ENCODE peak calls at places on chromosomes 16 and 17, in seven cellular contexts. V, Y, C, P, N, U and Z are unnamed samples.

GRCh38 chr16:14500791-14501190 is 129.3 kb downstream of the PARN start:
- DNase-seq in V (no peak), Y (no peak), C (no peak), P (no peak), N (no peak), U (peak), Z (no peak)

GRCh38 chr17:57708401-57708800 is 36.7 kb downstream of the CCDC182 start:
- DNase-seq in V (no peak), Y (no peak), C (no peak), P (no peak), N (no peak), U (no peak), Z (no peak)

GRCh38 chr17:8222630-8223355 is 12.4 kb upstream of the AURKB start:
- DNase-seq in V (peak), Y (peak), C (peak), P (peak), N (peak), U (peak), Z (peak)

GRCh38 chr17:32803544-32803943 is 73.4 kb downstream of the MYO1D start:
- DNase-seq in V (no peak), Y (no peak), C (no peak), P (no peak), N (no peak), U (peak), Z (no peak)

GRCh38 chr17:66702106-66702936 is 132.6 kb upstream of the CACNG5 start:
- DNase-seq in V (no peak), Y (no peak), C (no peak), P (no peak), N (no peak), U (peak), Z (no peak)

GRCh38 chr16:89393731-89394406 is 96.5 kb downstream of the ANKRD11 start:
- DNase-seq in V (no peak), Y (no peak), C (no peak), P (no peak), N (no peak), U (no peak), Z (no peak)

GRCh38 chr17:79296290-79296689 is 221.7 kb downstream of the ENGASE start:
- DNase-seq in V (no peak), Y (no peak), C (no peak), P (no peak), N (no peak), U (no peak), Z (no peak)

GRCh38 chr17:39235555-39236221 is 9.9 kb upstream of the STAC2 start:
- DNase-seq in V (no peak), Y (peak), C (peak), P (no peak), N (peak), U (peak), Z (no peak)

GRCh38 chr17:72383053-72383847 is 262.4 kb downstream of the SOX9 start:
- DNase-seq in V (no peak), Y (no peak), C (no peak), P (no peak), N (peak), U (peak), Z (no peak)

GRCh38 chr17:32283745-32284207 is 18.1 kb downstream of the RHBDL3 start:
- DNase-seq in V (no peak), Y (no peak), C (no peak), P (no peak), N (no peak), U (no peak), Z (no peak)

GRCh38 chr16:87541882-87542234 is 49.0 kb upstream of the ZCCHC14 start:
- DNase-seq in V (no peak), Y (no peak), C (no peak), P (no peak), N (no peak), U (no peak), Z (no peak)

GRCh38 chr17:31116167-31116566 is 21.4 kb downstream of the NF1 start:
- DNase-seq in V (no peak), Y (no peak), C (no peak), P (no peak), N (no peak), U (no peak), Z (no peak)

GRCh38 chr16:84599528-84600202 is 18.2 kb downstream of the COTL1 start:
- DNase-seq in V (no peak), Y (peak), C (no peak), P (peak), N (peak), U (peak), Z (no peak)

GRCh38 chr16:67673712-67674580 is 7.3 kb downstream of the C16orf86 start:
- DNase-seq in V (no peak), Y (no peak), C (no peak), P (no peak), N (no peak), U (peak), Z (peak)

GRCh38 chr16:22353933-22354541 is 20.4 kb downstream of the CDR2 start:
- DNase-seq in V (no peak), Y (no peak), C (no peak), P (no peak), N (no peak), U (no peak), Z (no peak)

GRCh38 chr17:35361027-35361426 is 12.4 kb downstream of the SLFN11 start:
- DNase-seq in V (no peak), Y (no peak), C (no peak), P (no peak), N (no peak), U (no peak), Z (no peak)

GRCh38 chr16:77963185-77964044 is 58.9 kb upstream of the CLEC3A start:
- DNase-seq in V (no peak), Y (peak), C (no peak), P (no peak), N (no peak), U (no peak), Z (no peak)

GRCh38 chr17:59488805-59489204 is 76.6 kb upstream of the DHX40 start:
- DNase-seq in V (no peak), Y (no peak), C (no peak), P (no peak), N (no peak), U (no peak), Z (no peak)

GRCh38 chr17:73782231-73782630 is 138.0 kb upstream of the SDK2 start:
- DNase-seq in V (no peak), Y (peak), C (no peak), P (no peak), N (no peak), U (no peak), Z (no peak)

GRCh38 chr17:78151514-78152008 is 5.4 kb downstream of the C17orf99 start:
- DNase-seq in V (no peak), Y (no peak), C (no peak), P (no peak), N (no peak), U (no peak), Z (no peak)

GRCh38 chr17:69084911-69085310 is 24.2 kb upstream of the ABCA9 start:
- DNase-seq in V (no peak), Y (peak), C (no peak), P (no peak), N (no peak), U (no peak), Z (no peak)

GRCh38 chr17:18889658-18890057 is 31.7 kb downstream of the PRPSAP2 start:
- DNase-seq in V (no peak), Y (no peak), C (no peak), P (no peak), N (no peak), U (no peak), Z (no peak)

GRCh38 chr17:59378621-59379194 is 47.3 kb downstream of the YPEL2 start:
- DNase-seq in V (peak), Y (no peak), C (no peak), P (no peak), N (no peak), U (peak), Z (no peak)

GRCh38 chr17:39660397-39661043 is 4.6 kb upstream of the TCAP start:
- DNase-seq in V (no peak), Y (no peak), C (no peak), P (no peak), N (no peak), U (no peak), Z (no peak)

GRCh38 chr16:85079785-85080602 is 32.3 kb downstream of the CIBAR2 start:
- DNase-seq in V (no peak), Y (no peak), C (no peak), P (no peak), N (no peak), U (no peak), Z (no peak)